ENCODE peak calls at places on chromosomes 2 and 18, in nine cellular contexts. One of them, this sample, is unnamed.

GRCh38 chr18:9109523-9109922 is 7.0 kb downstream of the NDUFV2 start:
- DNase-seq in cardiac fibroblast: peak
- DNase-seq in cardiac septum: no peak
- DNase-seq in activated naive CD4-positive, alpha-beta T cell: no peak
- DNase-seq in activated effector memory CD4-positive, alpha-beta T cell treated with Interleukin-2 at 50 U/mL for 16 hours: no peak
- DNase-seq in stimulated activated CD8-positive, alpha-beta memory T cell treated with anti-CD3 and anti-CD28 coated beads, Interleukin-2, amount 100 ng/mL, for 1 hour: no peak
- DNase-seq in effector memory CD4-positive, alpha-beta T cell: no peak
- DNase-seq in naive thymus-derived CD8-positive, alpha-beta T cell: no peak
- DNase-seq in germinal center: no peak
- DNase-seq in this sample: no peak

GRCh38 chr2:210459925-210460862 is 16.4 kb downstream of the LANCL1 start:
- DNase-seq in cardiac fibroblast: no peak
- DNase-seq in germinal center: peak
- DNase-seq in activated naive CD4-positive, alpha-beta T cell: no peak
- DNase-seq in stimulated activated CD8-positive, alpha-beta memory T cell treated with anti-CD3 and anti-CD28 coated beads, Interleukin-2, amount 100 ng/mL, for 1 hour: no peak
- DNase-seq in effector memory CD4-positive, alpha-beta T cell: no peak
- DNase-seq in naive thymus-derived CD8-positive, alpha-beta T cell: no peak
- DNase-seq in activated effector memory CD4-positive, alpha-beta T cell treated with Interleukin-2 at 50 U/mL for 16 hours: no peak
- DNase-seq in cardiac septum: no peak
- DNase-seq in this sample: no peak

GRCh38 chr2:218895758-218896500 is 15.3 kb downstream of the WNT10A start:
- DNase-seq in germinal center: no peak
- DNase-seq in effector memory CD4-positive, alpha-beta T cell: no peak
- DNase-seq in cardiac septum: no peak
- DNase-seq in stimulated activated CD8-positive, alpha-beta memory T cell treated with anti-CD3 and anti-CD28 coated beads, Interleukin-2, amount 100 ng/mL, for 1 hour: no peak
- DNase-seq in activated naive CD4-positive, alpha-beta T cell: no peak
- DNase-seq in cardiac fibroblast: no peak
- DNase-seq in activated effector memory CD4-positive, alpha-beta T cell treated with Interleukin-2 at 50 U/mL for 16 hours: no peak
- DNase-seq in naive thymus-derived CD8-positive, alpha-beta T cell: no peak
- DNase-seq in this sample: no peak

GRCh38 chr2:239533917-239534316 is 133.1 kb upstream of the HDAC4 start:
- DNase-seq in stimulated activated CD8-positive, alpha-beta memory T cell treated with anti-CD3 and anti-CD28 coated beads, Interleukin-2, amount 100 ng/mL, for 1 hour: no peak
- DNase-seq in germinal center: no peak
- DNase-seq in activated naive CD4-positive, alpha-beta T cell: no peak
- DNase-seq in effector memory CD4-positive, alpha-beta T cell: no peak
- DNase-seq in cardiac septum: no peak
- DNase-seq in activated effector memory CD4-positive, alpha-beta T cell treated with Interleukin-2 at 50 U/mL for 16 hours: no peak
- DNase-seq in cardiac fibroblast: peak
- DNase-seq in naive thymus-derived CD8-positive, alpha-beta T cell: no peak
- DNase-seq in this sample: no peak

GRCh38 chr2:59959944-59960343 is 593.5 kb downstream of the BCL11A start:
- DNase-seq in activated effector memory CD4-positive, alpha-beta T cell treated with Interleukin-2 at 50 U/mL for 16 hours: no peak
- DNase-seq in stimulated activated CD8-positive, alpha-beta memory T cell treated with anti-CD3 and anti-CD28 coated beads, Interleukin-2, amount 100 ng/mL, for 1 hour: no peak
- DNase-seq in activated naive CD4-positive, alpha-beta T cell: no peak
- DNase-seq in effector memory CD4-positive, alpha-beta T cell: no peak
- DNase-seq in cardiac fibroblast: no peak
- DNase-seq in naive thymus-derived CD8-positive, alpha-beta T cell: no peak
- DNase-seq in germinal center: no peak
- DNase-seq in cardiac septum: no peak
- DNase-seq in this sample: no peak

GRCh38 chr18:49875783-49876182 is 62.5 kb upstream of the ACAA2 start:
- DNase-seq in germinal center: no peak
- DNase-seq in effector memory CD4-positive, alpha-beta T cell: no peak
- DNase-seq in activated effector memory CD4-positive, alpha-beta T cell treated with Interleukin-2 at 50 U/mL for 16 hours: no peak
- DNase-seq in cardiac septum: no peak
- DNase-seq in activated naive CD4-positive, alpha-beta T cell: no peak
- DNase-seq in cardiac fibroblast: no peak
- DNase-seq in stimulated activated CD8-positive, alpha-beta memory T cell treated with anti-CD3 and anti-CD28 coated beads, Interleukin-2, amount 100 ng/mL, for 1 hour: no peak
- DNase-seq in naive thymus-derived CD8-positive, alpha-beta T cell: no peak
- DNase-seq in this sample: no peak

GRCh38 chr2:10009811-10010781 is 33.3 kb upstream of the KLF11 start:
- DNase-seq in effector memory CD4-positive, alpha-beta T cell: no peak
- DNase-seq in cardiac septum: peak
- DNase-seq in stimulated activated CD8-positive, alpha-beta memory T cell treated with anti-CD3 and anti-CD28 coated beads, Interleukin-2, amount 100 ng/mL, for 1 hour: no peak
- DNase-seq in germinal center: no peak
- DNase-seq in naive thymus-derived CD8-positive, alpha-beta T cell: no peak
- DNase-seq in activated naive CD4-positive, alpha-beta T cell: no peak
- DNase-seq in activated effector memory CD4-positive, alpha-beta T cell treated with Interleukin-2 at 50 U/mL for 16 hours: no peak
- DNase-seq in cardiac fibroblast: peak
- DNase-seq in this sample: no peak

GRCh38 chr2:35548171-35548570 is 807.4 kb upstream of the CRIM1 start:
- DNase-seq in activated effector memory CD4-positive, alpha-beta T cell treated with Interleukin-2 at 50 U/mL for 16 hours: no peak
- DNase-seq in cardiac fibroblast: no peak
- DNase-seq in stimulated activated CD8-positive, alpha-beta memory T cell treated with anti-CD3 and anti-CD28 coated beads, Interleukin-2, amount 100 ng/mL, for 1 hour: no peak
- DNase-seq in effector memory CD4-positive, alpha-beta T cell: no peak
- DNase-seq in cardiac septum: no peak
- DNase-seq in germinal center: no peak
- DNase-seq in naive thymus-derived CD8-positive, alpha-beta T cell: no peak
- DNase-seq in activated naive CD4-positive, alpha-beta T cell: no peak
- DNase-seq in this sample: no peak

GRCh38 chr2:120464448-120464931 is 118.6 kb downstream of the INHBB start:
- DNase-seq in cardiac fibroblast: no peak
- DNase-seq in naive thymus-derived CD8-positive, alpha-beta T cell: no peak
- DNase-seq in activated naive CD4-positive, alpha-beta T cell: no peak
- DNase-seq in germinal center: no peak
- DNase-seq in stimulated activated CD8-positive, alpha-beta memory T cell treated with anti-CD3 and anti-CD28 coated beads, Interleukin-2, amount 100 ng/mL, for 1 hour: no peak
- DNase-seq in cardiac septum: no peak
- DNase-seq in effector memory CD4-positive, alpha-beta T cell: no peak
- DNase-seq in activated effector memory CD4-positive, alpha-beta T cell treated with Interleukin-2 at 50 U/mL for 16 hours: no peak
- DNase-seq in this sample: no peak

GRCh38 chr18:54357082-54357659 is 487 bp downstream of the STARD6 start:
- DNase-seq in cardiac septum: peak
- DNase-seq in naive thymus-derived CD8-positive, alpha-beta T cell: no peak
- DNase-seq in activated naive CD4-positive, alpha-beta T cell: no peak
- DNase-seq in activated effector memory CD4-positive, alpha-beta T cell treated with Interleukin-2 at 50 U/mL for 16 hours: no peak
- DNase-seq in germinal center: no peak
- DNase-seq in effector memory CD4-positive, alpha-beta T cell: no peak
- DNase-seq in stimulated activated CD8-positive, alpha-beta memory T cell treated with anti-CD3 and anti-CD28 coated beads, Interleukin-2, amount 100 ng/mL, for 1 hour: no peak
- DNase-seq in cardiac fibroblast: peak
- DNase-seq in this sample: no peak